ENCODE peak calls at places on chromosomes 16 and 17, in seven cellular contexts. One of them, this sample, is unnamed.

GRCh38 chr16:2508722-2509400 is 4.9 kb upstream of the ATP6V0C start:
- DNase-seq in activated CD4-positive, alpha-beta T cell treated with anti-CD3 and anti-CD28 coated beads, Interleukin-2, amount 50 U/mL, for 48 hours: no peak
- DNase-seq in GM12891: no peak
- DNase-seq in stimulated activated CD8-positive, alpha-beta memory T cell treated with anti-CD3 and anti-CD28 coated beads, Interleukin-7, amount 100 ng/mL, for 1 hour: no peak
- DNase-seq in iPS-NIHi11: no peak
- DNase-seq in tibial nerve: no peak
- DNase-seq in left lung: peak
- DNase-seq in this sample: no peak

GRCh38 chr17:55301521-55302406 is 37.0 kb downstream of the HLF start:
- DNase-seq in activated CD4-positive, alpha-beta T cell treated with anti-CD3 and anti-CD28 coated beads, Interleukin-2, amount 50 U/mL, for 48 hours: no peak
- DNase-seq in iPS-NIHi11: no peak
- DNase-seq in tibial nerve: no peak
- DNase-seq in stimulated activated CD8-positive, alpha-beta memory T cell treated with anti-CD3 and anti-CD28 coated beads, Interleukin-7, amount 100 ng/mL, for 1 hour: no peak
- DNase-seq in left lung: no peak
- DNase-seq in GM12891: no peak
- DNase-seq in this sample: no peak

GRCh38 chr16:56869513-56870270 is 4.7 kb downstream of the SLC12A3 start:
- DNase-seq in GM12891: no peak
- DNase-seq in iPS-NIHi11: peak
- DNase-seq in stimulated activated CD8-positive, alpha-beta memory T cell treated with anti-CD3 and anti-CD28 coated beads, Interleukin-7, amount 100 ng/mL, for 1 hour: no peak
- DNase-seq in activated CD4-positive, alpha-beta T cell treated with anti-CD3 and anti-CD28 coated beads, Interleukin-2, amount 50 U/mL, for 48 hours: peak
- DNase-seq in tibial nerve: no peak
- DNase-seq in left lung: no peak
- DNase-seq in this sample: peak

GRCh38 chr16:9077001-9077809 is 14.2 kb upstream of the HAPSTR1 start:
- DNase-seq in GM12891: no peak
- DNase-seq in tibial nerve: no peak
- DNase-seq in left lung: no peak
- DNase-seq in iPS-NIHi11: no peak
- DNase-seq in stimulated activated CD8-positive, alpha-beta memory T cell treated with anti-CD3 and anti-CD28 coated beads, Interleukin-7, amount 100 ng/mL, for 1 hour: no peak
- DNase-seq in activated CD4-positive, alpha-beta T cell treated with anti-CD3 and anti-CD28 coated beads, Interleukin-2, amount 50 U/mL, for 48 hours: peak
- DNase-seq in this sample: peak

GRCh38 chr16:86899156-86899555 is 320.8 kb downstream of the FOXL1 start:
- DNase-seq in iPS-NIHi11: no peak
- DNase-seq in tibial nerve: no peak
- DNase-seq in GM12891: no peak
- DNase-seq in left lung: no peak
- DNase-seq in activated CD4-positive, alpha-beta T cell treated with anti-CD3 and anti-CD28 coated beads, Interleukin-2, amount 50 U/mL, for 48 hours: no peak
- DNase-seq in stimulated activated CD8-positive, alpha-beta memory T cell treated with anti-CD3 and anti-CD28 coated beads, Interleukin-7, amount 100 ng/mL, for 1 hour: no peak
- DNase-seq in this sample: no peak

GRCh38 chr17:28072935-28073533 is 30.6 kb downstream of the NLK start:
- DNase-seq in tibial nerve: no peak
- DNase-seq in stimulated activated CD8-positive, alpha-beta memory T cell treated with anti-CD3 and anti-CD28 coated beads, Interleukin-7, amount 100 ng/mL, for 1 hour: no peak
- DNase-seq in iPS-NIHi11: no peak
- DNase-seq in GM12891: no peak
- DNase-seq in left lung: no peak
- DNase-seq in activated CD4-positive, alpha-beta T cell treated with anti-CD3 and anti-CD28 coated beads, Interleukin-2, amount 50 U/mL, for 48 hours: no peak
- DNase-seq in this sample: no peak

GRCh38 chr16:81237282-81237681 is 1.2 kb upstream of the BCO1 start:
- DNase-seq in activated CD4-positive, alpha-beta T cell treated with anti-CD3 and anti-CD28 coated beads, Interleukin-2, amount 50 U/mL, for 48 hours: no peak
- DNase-seq in iPS-NIHi11: no peak
- DNase-seq in GM12891: no peak
- DNase-seq in left lung: no peak
- DNase-seq in stimulated activated CD8-positive, alpha-beta memory T cell treated with anti-CD3 and anti-CD28 coated beads, Interleukin-7, amount 100 ng/mL, for 1 hour: no peak
- DNase-seq in tibial nerve: no peak
- DNase-seq in this sample: no peak

GRCh38 chr17:82376042-82376730 is 4.6 kb downstream of the UTS2R start:
- DNase-seq in activated CD4-positive, alpha-beta T cell treated with anti-CD3 and anti-CD28 coated beads, Interleukin-2, amount 50 U/mL, for 48 hours: no peak
- DNase-seq in left lung: peak
- DNase-seq in GM12891: no peak
- DNase-seq in stimulated activated CD8-positive, alpha-beta memory T cell treated with anti-CD3 and anti-CD28 coated beads, Interleukin-7, amount 100 ng/mL, for 1 hour: no peak
- DNase-seq in tibial nerve: no peak
- DNase-seq in iPS-NIHi11: peak
- DNase-seq in this sample: no peak

GRCh38 chr17:83183951-83184506 is 104.6 kb downstream of the METRNL start:
- DNase-seq in GM12891: no peak
- DNase-seq in tibial nerve: peak
- DNase-seq in left lung: peak
- DNase-seq in activated CD4-positive, alpha-beta T cell treated with anti-CD3 and anti-CD28 coated beads, Interleukin-2, amount 50 U/mL, for 48 hours: no peak
- DNase-seq in iPS-NIHi11: no peak
- DNase-seq in stimulated activated CD8-positive, alpha-beta memory T cell treated with anti-CD3 and anti-CD28 coated beads, Interleukin-7, amount 100 ng/mL, for 1 hour: no peak
- DNase-seq in this sample: no peak

GRCh38 chr16:50657251-50657650 is 23.9 kb downstream of the SNX20 start:
- DNase-seq in iPS-NIHi11: no peak
- DNase-seq in left lung: no peak
- DNase-seq in GM12891: no peak
- DNase-seq in stimulated activated CD8-positive, alpha-beta memory T cell treated with anti-CD3 and anti-CD28 coated beads, Interleukin-7, amount 100 ng/mL, for 1 hour: no peak
- DNase-seq in activated CD4-positive, alpha-beta T cell treated with anti-CD3 and anti-CD28 coated beads, Interleukin-2, amount 50 U/mL, for 48 hours: no peak
- DNase-seq in tibial nerve: no peak
- DNase-seq in this sample: no peak

GRCh38 chr16:9090101-9090959 is 1.1 kb upstream of the HAPSTR1 start:
- DNase-seq in left lung: peak
- DNase-seq in GM12891: peak
- DNase-seq in activated CD4-positive, alpha-beta T cell treated with anti-CD3 and anti-CD28 coated beads, Interleukin-2, amount 50 U/mL, for 48 hours: peak
- DNase-seq in iPS-NIHi11: peak
- DNase-seq in stimulated activated CD8-positive, alpha-beta memory T cell treated with anti-CD3 and anti-CD28 coated beads, Interleukin-7, amount 100 ng/mL, for 1 hour: no peak
- DNase-seq in tibial nerve: peak
- DNase-seq in this sample: peak

GRCh38 chr16:6131526-6132050 is 1034.0 kb upstream of the EEF2KMT start:
- DNase-seq in stimulated activated CD8-positive, alpha-beta memory T cell treated with anti-CD3 and anti-CD28 coated beads, Interleukin-7, amount 100 ng/mL, for 1 hour: no peak
- DNase-seq in GM12891: no peak
- DNase-seq in iPS-NIHi11: no peak
- DNase-seq in left lung: no peak
- DNase-seq in activated CD4-positive, alpha-beta T cell treated with anti-CD3 and anti-CD28 coated beads, Interleukin-2, amount 50 U/mL, for 48 hours: no peak
- DNase-seq in tibial nerve: no peak
- DNase-seq in this sample: no peak

GRCh38 chr17:8488931-8489330 is 53.2 kb downstream of the NDEL1 start:
- DNase-seq in GM12891: no peak
- DNase-seq in stimulated activated CD8-positive, alpha-beta memory T cell treated with anti-CD3 and anti-CD28 coated beads, Interleukin-7, amount 100 ng/mL, for 1 hour: no peak
- DNase-seq in tibial nerve: no peak
- DNase-seq in left lung: no peak
- DNase-seq in activated CD4-positive, alpha-beta T cell treated with anti-CD3 and anti-CD28 coated beads, Interleukin-2, amount 50 U/mL, for 48 hours: no peak
- DNase-seq in iPS-NIHi11: no peak
- DNase-seq in this sample: no peak

GRCh38 chr16:30829130-30830071 is 42.4 kb upstream of the ZNF629 start:
- DNase-seq in stimulated activated CD8-positive, alpha-beta memory T cell treated with anti-CD3 and anti-CD28 coated beads, Interleukin-7, amount 100 ng/mL, for 1 hour: no peak
- DNase-seq in activated CD4-positive, alpha-beta T cell treated with anti-CD3 and anti-CD28 coated beads, Interleukin-2, amount 50 U/mL, for 48 hours: no peak
- DNase-seq in GM12891: no peak
- DNase-seq in tibial nerve: no peak
- DNase-seq in iPS-NIHi11: no peak
- DNase-seq in left lung: no peak
- DNase-seq in this sample: no peak

GRCh38 chr17:57408064-57408811 is 151.9 kb downstream of the MSI2 start:
- DNase-seq in iPS-NIHi11: peak
- DNase-seq in left lung: no peak
- DNase-seq in tibial nerve: no peak
- DNase-seq in GM12891: peak
- DNase-seq in stimulated activated CD8-positive, alpha-beta memory T cell treated with anti-CD3 and anti-CD28 coated beads, Interleukin-7, amount 100 ng/mL, for 1 hour: no peak
- DNase-seq in activated CD4-positive, alpha-beta T cell treated with anti-CD3 and anti-CD28 coated beads, Interleukin-2, amount 50 U/mL, for 48 hours: peak
- DNase-seq in this sample: no peak

GRCh38 chr16:67406111-67406593 is 10.1 kb downstream of the ZDHHC1 start:
- DNase-seq in iPS-NIHi11: no peak
- DNase-seq in left lung: no peak
- DNase-seq in stimulated activated CD8-positive, alpha-beta memory T cell treated with anti-CD3 and anti-CD28 coated beads, Interleukin-7, amount 100 ng/mL, for 1 hour: no peak
- DNase-seq in tibial nerve: no peak
- DNase-seq in activated CD4-positive, alpha-beta T cell treated with anti-CD3 and anti-CD28 coated beads, Interleukin-2, amount 50 U/mL, for 48 hours: no peak
- DNase-seq in GM12891: no peak
- DNase-seq in this sample: no peak

GRCh38 chr16:88834670-88835069 is 22.1 kb downstream of the GALNS start:
- DNase-seq in activated CD4-positive, alpha-beta T cell treated with anti-CD3 and anti-CD28 coated beads, Interleukin-2, amount 50 U/mL, for 48 hours: no peak
- DNase-seq in left lung: no peak
- DNase-seq in stimulated activated CD8-positive, alpha-beta memory T cell treated with anti-CD3 and anti-CD28 coated beads, Interleukin-7, amount 100 ng/mL, for 1 hour: no peak
- DNase-seq in tibial nerve: no peak
- DNase-seq in iPS-NIHi11: no peak
- DNase-seq in GM12891: no peak
- DNase-seq in this sample: no peak

GRCh38 chr17:72422505-72423285 is 301.9 kb downstream of the SOX9 start:
- DNase-seq in stimulated activated CD8-positive, alpha-beta memory T cell treated with anti-CD3 and anti-CD28 coated beads, Interleukin-7, amount 100 ng/mL, for 1 hour: no peak
- DNase-seq in GM12891: peak
- DNase-seq in iPS-NIHi11: no peak
- DNase-seq in activated CD4-positive, alpha-beta T cell treated with anti-CD3 and anti-CD28 coated beads, Interleukin-2, amount 50 U/mL, for 48 hours: peak
- DNase-seq in tibial nerve: no peak
- DNase-seq in left lung: no peak
- DNase-seq in this sample: peak